ENCODE peak calls at places on chromosome 2, in nine cellular contexts. R, L, D, E, V, Z, S, C and K are unnamed samples.

GRCh38 chr2:8658064-8658862 is 23.6 kb upstream of the ID2 start:
- DNase-seq in S (no peak), R (no peak), D (no peak), Z (no peak), E (no peak), C (no peak), L (no peak), V (no peak), K (no peak)

GRCh38 chr2:6554403-6554802 is 311.3 kb downstream of the CMPK2 start:
- DNase-seq in E (no peak), Z (no peak), R (no peak), L (no peak), D (no peak), C (no peak), S (no peak), V (no peak), K (no peak)

GRCh38 chr2:237278593-237278992 is 135.4 kb downstream of the COL6A3 start:
- DNase-seq in Z (no peak), C (no peak), S (peak), E (no peak), R (peak), V (no peak), L (no peak), D (no peak), K (no peak)

GRCh38 chr2:58313926-58314325 is 72.8 kb upstream of the FANCL start:
- DNase-seq in S (no peak), V (no peak), C (no peak), E (no peak), R (no peak), Z (no peak), L (no peak), D (no peak), K (no peak)

GRCh38 chr2:7094113-7094760 is 177.0 kb downstream of the RNF144A start:
- DNase-seq in S (no peak), C (no peak), V (no peak), L (peak), E (no peak), Z (no peak), D (no peak), R (no peak), K (no peak)

GRCh38 chr2:28627722-28628480 is 123.7 kb upstream of the PPP1CB start:
- DNase-seq in D (no peak), Z (no peak), V (no peak), L (no peak), R (peak), C (no peak), S (no peak), E (no peak), K (no peak)

GRCh38 chr2:150280255-150280654 is 207.2 kb downstream of the RND3 start:
- DNase-seq in L (no peak), D (no peak), R (no peak), E (no peak), Z (no peak), V (no peak), C (no peak), S (no peak), K (no peak)

GRCh38 chr2:196315388-196316049 is 144.1 kb upstream of the STK17B start:
- DNase-seq in L (no peak), Z (no peak), S (no peak), E (no peak), D (no peak), C (no peak), V (peak), R (no peak), K (no peak)

GRCh38 chr2:38750011-38750792 is 959 bp downstream of the SRSF7 start:
- DNase-seq in V (peak), L (peak), S (peak), E (peak), D (peak), C (peak), Z (peak), R (peak), K (peak)